ENCODE peak calls at places on chromosomes 13 and 19, in seven cellular contexts. W, R, V, F, U, K and B are unnamed samples.

GRCh38 chr13:91369432-91369831 is 21.9 kb downstream of the MIR17HG start:
- DNase-seq in W (no peak), R (no peak), V (no peak), F (no peak), U (no peak), K (no peak), B (no peak)

GRCh38 chr13:44373601-44374347 is at the start of gene SERP2:
- DNase-seq in W (no peak), R (no peak), V (no peak), F (no peak), U (no peak), K (no peak), B (no peak)

GRCh38 chr13:61778531-61778930 is 362.9 kb upstream of the PCDH20 start:
- DNase-seq in W (no peak), R (no peak), V (no peak), F (no peak), U (no peak), K (no peak), B (no peak)

GRCh38 chr13:69959041-69959440 is 148.6 kb upstream of the ATXN8OS start:
- DNase-seq in W (no peak), R (no peak), V (no peak), F (no peak), U (no peak), K (no peak), B (no peak)

GRCh38 chr19:5170329-5170745 is 170.3 kb downstream of the PTPRS start:
- DNase-seq in W (peak; percentile 45), R (peak; percentile 20), V (no peak), F (peak; percentile 39), U (peak; percentile 51), K (no peak), B (no peak)

GRCh38 chr19:33488826-33489225 is 32.8 kb downstream of the PEPD start:
- DNase-seq in W (no peak), R (no peak), V (no peak), F (no peak), U (no peak), K (no peak), B (peak; percentile 73)

GRCh38 chr13:79525458-79525857 is 44.5 kb downstream of the NDFIP2 start:
- DNase-seq in W (no peak), R (no peak), V (no peak), F (no peak), U (no peak), K (no peak), B (no peak)

GRCh38 chr19:35379992-35380391 is 9.1 kb downstream of the GPR42 start:
- DNase-seq in W (no peak), R (no peak), V (no peak), F (no peak), U (no peak), K (no peak), B (no peak)

GRCh38 chr13:30026093-30026492 is 175.7 kb upstream of the UBL3 start:
- DNase-seq in W (no peak), R (no peak), V (no peak), F (no peak), U (no peak), K (no peak), B (no peak)

GRCh38 chr13:99366075-99366987 is 59.1 kb upstream of the GPR183 start:
- DNase-seq in W (no peak), R (no peak), V (no peak), F (no peak), U (no peak), K (no peak), B (no peak)

GRCh38 chr19:44024900-44025216 is 321 bp upstream of the ZNF222 start:
- DNase-seq in W (no peak), R (no peak), V (no peak), F (no peak), U (no peak), K (peak; percentile 32), B (no peak)

GRCh38 chr19:40689339-40690049 is 957 bp downstream of the NUMBL start:
- DNase-seq in W (no peak), R (no peak), V (no peak), F (no peak), U (peak; percentile 65), K (no peak), B (no peak)

GRCh38 chr13:63636231-63636993 is 2220.8 kb upstream of the PCDH20 start:
- DNase-seq in W (no peak), R (no peak), V (no peak), F (no peak), U (no peak), K (no peak), B (no peak)

GRCh38 chr19:4547303-4548237 is 7.7 kb upstream of the LRG1 start:
- DNase-seq in W (no peak), R (peak; percentile 28), V (no peak), F (no peak), U (no peak), K (no peak), B (peak; percentile 92)

GRCh38 chr19:2048959-2049740 is 1.9 kb downstream of the MKNK2 start:
- DNase-seq in W (no peak), R (peak; percentile 32), V (no peak), F (no peak), U (no peak), K (no peak), B (peak; percentile 91)

GRCh38 chr13:30926781-30927180 is 5.7 kb upstream of the TEX26 start:
- DNase-seq in W (no peak), R (no peak), V (no peak), F (no peak), U (no peak), K (no peak), B (no peak)

GRCh38 chr13:30257433-30258099 is 49.8 kb downstream of the KATNAL1 start:
- DNase-seq in W (no peak), R (peak; percentile 54), V (no peak), F (no peak), U (no peak), K (no peak), B (no peak)

GRCh38 chr19:1862424-1863307 is 713 bp downstream of the KLF16 start:
- DNase-seq in W (peak; percentile 48), R (peak; percentile 58), V (peak; percentile 28), F (peak; percentile 66), U (peak; percentile 68), K (no peak), B (no peak)

GRCh38 chr19:4067396-4068057 is 828 bp upstream of the ZBTB7A start:
- DNase-seq in W (peak; percentile 56), R (peak; percentile 67), V (no peak), F (no peak), U (no peak), K (no peak), B (no peak)

GRCh38 chr13:113508531-113509254 is 18.2 kb upstream of the DCUN1D2 start:
- DNase-seq in W (no peak), R (no peak), V (no peak), F (no peak), U (no peak), K (no peak), B (no peak)

GRCh38 chr13:97235549-97236206 is 13.5 kb downstream of the MBNL2 start:
- DNase-seq in W (no peak), R (no peak), V (no peak), F (no peak), U (no peak), K (no peak), B (no peak)

GRCh38 chr19:566403-566802 is 6.0 kb upstream of the BSG start:
- DNase-seq in W (no peak), R (no peak), V (no peak), F (no peak), U (no peak), K (no peak), B (no peak)

GRCh38 chr19:45645068-45645630 is 6.0 kb upstream of the EML2 start:
- DNase-seq in W (no peak), R (no peak), V (no peak), F (no peak), U (no peak), K (no peak), B (no peak)

GRCh38 chr13:41494202-41494601 is 36.9 kb downstream of the RGCC start:
- DNase-seq in W (no peak), R (no peak), V (no peak), F (no peak), U (no peak), K (no peak), B (no peak)